ENCODE peak calls at places on chromosomes 4 and X, in eight cellular contexts. R, I, L, P, T, A, C and F are unnamed samples.

GRCh38 chrX:140572724-140573123 is 67.9 kb upstream of the SOX3 start:
- DNase-seq in R (peak; percentile 58), I (no peak), L (no peak), P (peak; percentile 36), T (no peak), A (no peak), C (peak; percentile 10), F (peak; percentile 29)

GRCh38 chr4:44661940-44662622 is 10.7 kb upstream of the YIPF7 start:
- DNase-seq in R (no peak), I (no peak), L (no peak), P (no peak), T (no peak), A (no peak), C (no peak), F (no peak)

GRCh38 chr4:157271166-157271869 is 50.8 kb downstream of the GRIA2 start:
- DNase-seq in R (no peak), I (no peak), L (no peak), P (no peak), T (no peak), A (no peak), C (peak; percentile 63), F (no peak)

GRCh38 chrX:136768469-136769084 is 12.2 kb downstream of the ARHGEF6 start:
- DNase-seq in R (no peak), I (peak; percentile 52), L (peak; percentile 73), P (peak; percentile 92), T (no peak), A (peak; percentile 75), C (peak; percentile 92), F (no peak)

GRCh38 chrX:68415289-68415688 is 18.0 kb downstream of the OPHN1 start:
- DNase-seq in R (no peak), I (no peak), L (no peak), P (peak; percentile 77), T (no peak), A (no peak), C (peak; percentile 33), F (no peak)

GRCh38 chr4:187849556-187850245 is 145.9 kb upstream of the ZFP42 start:
- DNase-seq in R (no peak), I (no peak), L (no peak), P (no peak), T (no peak), A (no peak), C (no peak), F (peak; percentile 80)

GRCh38 chr4:124199755-124200154 is 512.8 kb downstream of the ANKRD50 start:
- DNase-seq in R (no peak), I (no peak), L (no peak), P (peak; percentile 66), T (no peak), A (no peak), C (peak; percentile 14), F (no peak)

GRCh38 chrX:69113723-69114122 is 51.5 kb downstream of the PJA1 start:
- DNase-seq in R (no peak), I (no peak), L (peak; percentile 24), P (no peak), T (no peak), A (no peak), C (no peak), F (peak; percentile 48)

GRCh38 chrX:123924181-123924580 is 37.3 kb upstream of the STAG2 start:
- DNase-seq in R (no peak), I (no peak), L (no peak), P (no peak), T (no peak), A (no peak), C (no peak), F (no peak)